ENCODE peak calls at places on chromosomes 7 and 10, in ten cellular contexts. One of them, this sample, is unnamed.

GRCh38 chr7:108408294-108409004 is 47.8 kb downstream of the NRCAM start:
- DNase-seq in dorsolateral prefrontal cortex: no peak
- DNase-seq in right lobe of liver: no peak
- DNase-seq in fibroblast of the aortic adventitia: no peak
- DNase-seq in kidney: no peak
- DNase-seq in lower lobe of right lung: no peak
- DNase-seq in CD8-positive, alpha-beta memory T cell: no peak
- DNase-seq in fibroblast of pulmonary artery: no peak
- DNase-seq in cardiac fibroblast: no peak
- DNase-seq in kidney epithelial cell: no peak
- DNase-seq in this sample: no peak

GRCh38 chr10:121036431-121036830 is 185.3 kb downstream of the WDR11 start:
- DNase-seq in dorsolateral prefrontal cortex: no peak
- DNase-seq in CD8-positive, alpha-beta memory T cell: no peak
- DNase-seq in cardiac fibroblast: no peak
- DNase-seq in right lobe of liver: no peak
- DNase-seq in lower lobe of right lung: no peak
- DNase-seq in kidney: no peak
- DNase-seq in kidney epithelial cell: no peak
- DNase-seq in fibroblast of pulmonary artery: no peak
- DNase-seq in fibroblast of the aortic adventitia: no peak
- DNase-seq in this sample: no peak

GRCh38 chr10:6035926-6036575 is 26.1 kb downstream of the IL2RA start:
- DNase-seq in fibroblast of pulmonary artery: no peak
- DNase-seq in lower lobe of right lung: no peak
- DNase-seq in CD8-positive, alpha-beta memory T cell: no peak
- DNase-seq in fibroblast of the aortic adventitia: no peak
- DNase-seq in kidney epithelial cell: no peak
- DNase-seq in dorsolateral prefrontal cortex: no peak
- DNase-seq in right lobe of liver: no peak
- DNase-seq in cardiac fibroblast: no peak
- DNase-seq in kidney: no peak
- DNase-seq in this sample: no peak

GRCh38 chr10:119197921-119198320 is 9.4 kb upstream of the GRK5 start:
- DNase-seq in kidney: no peak
- DNase-seq in cardiac fibroblast: peak; percentile 39
- DNase-seq in dorsolateral prefrontal cortex: no peak
- DNase-seq in lower lobe of right lung: no peak
- DNase-seq in kidney epithelial cell: no peak
- DNase-seq in fibroblast of the aortic adventitia: peak; percentile 60
- DNase-seq in CD8-positive, alpha-beta memory T cell: no peak
- DNase-seq in fibroblast of pulmonary artery: peak; percentile 57
- DNase-seq in right lobe of liver: no peak
- DNase-seq in this sample: no peak

GRCh38 chr7:142790056-142790455 is 19.3 kb downstream of the PRSS2 start:
- DNase-seq in kidney: no peak
- DNase-seq in CD8-positive, alpha-beta memory T cell: no peak
- DNase-seq in dorsolateral prefrontal cortex: no peak
- DNase-seq in fibroblast of pulmonary artery: no peak
- DNase-seq in kidney epithelial cell: no peak
- DNase-seq in fibroblast of the aortic adventitia: no peak
- DNase-seq in cardiac fibroblast: no peak
- DNase-seq in right lobe of liver: no peak
- DNase-seq in lower lobe of right lung: no peak
- DNase-seq in this sample: no peak

GRCh38 chr10:17210361-17210760 is 8.9 kb upstream of the TRDMT1 start:
- DNase-seq in dorsolateral prefrontal cortex: no peak
- DNase-seq in fibroblast of the aortic adventitia: peak; percentile 69
- DNase-seq in right lobe of liver: no peak
- DNase-seq in lower lobe of right lung: no peak
- DNase-seq in fibroblast of pulmonary artery: peak; percentile 59
- DNase-seq in kidney: no peak
- DNase-seq in cardiac fibroblast: peak; percentile 61
- DNase-seq in kidney epithelial cell: no peak
- DNase-seq in CD8-positive, alpha-beta memory T cell: no peak
- DNase-seq in this sample: no peak

GRCh38 chr7:12769464-12769863 is 82.0 kb downstream of the ARL4A start:
- DNase-seq in kidney epithelial cell: no peak
- DNase-seq in cardiac fibroblast: no peak
- DNase-seq in dorsolateral prefrontal cortex: no peak
- DNase-seq in CD8-positive, alpha-beta memory T cell: no peak
- DNase-seq in lower lobe of right lung: no peak
- DNase-seq in fibroblast of pulmonary artery: no peak
- DNase-seq in kidney: no peak
- DNase-seq in fibroblast of the aortic adventitia: peak; percentile 27
- DNase-seq in right lobe of liver: no peak
- DNase-seq in this sample: no peak

GRCh38 chr10:58175990-58176910 is 91.4 kb downstream of the IPMK start:
- DNase-seq in fibroblast of pulmonary artery: peak; percentile 57
- DNase-seq in cardiac fibroblast: peak; percentile 63
- DNase-seq in fibroblast of the aortic adventitia: peak; percentile 73
- DNase-seq in right lobe of liver: no peak
- DNase-seq in dorsolateral prefrontal cortex: no peak
- DNase-seq in CD8-positive, alpha-beta memory T cell: no peak
- DNase-seq in kidney: no peak
- DNase-seq in kidney epithelial cell: no peak
- DNase-seq in lower lobe of right lung: no peak
- DNase-seq in this sample: peak; percentile 21

DNA sequence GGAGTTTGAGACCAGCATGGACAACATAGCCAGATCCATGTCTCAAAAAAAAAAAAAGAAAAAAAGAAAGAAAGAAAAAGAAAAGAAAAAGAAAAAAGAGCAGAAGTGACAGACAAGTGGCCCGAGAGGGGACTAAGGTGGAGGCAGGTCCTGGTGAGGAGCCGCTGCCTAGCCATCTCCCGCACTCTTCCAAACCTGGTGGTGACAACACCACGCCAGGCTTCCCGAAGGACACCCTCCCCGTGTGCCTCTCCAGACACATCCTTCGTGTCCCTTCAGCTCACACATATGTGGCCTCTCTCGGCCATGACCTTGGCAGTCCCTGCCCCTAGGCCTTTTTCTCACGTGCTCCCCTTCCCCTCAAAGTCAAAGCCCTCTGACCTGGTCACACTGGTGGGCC is 36.4 kb downstream of the IFT22 start:
- DNase-seq in dorsolateral prefrontal cortex: no peak
- DNase-seq in fibroblast of pulmonary artery: no peak
- DNase-seq in fibroblast of the aortic adventitia: no peak
- DNase-seq in right lobe of liver: no peak
- DNase-seq in lower lobe of right lung: peak; percentile 35
- DNase-seq in cardiac fibroblast: no peak
- DNase-seq in kidney epithelial cell: no peak
- DNase-seq in CD8-positive, alpha-beta memory T cell: no peak
- DNase-seq in kidney: no peak
- DNase-seq in this sample: no peak
- H3K4me3 ChIP-seq in dorsolateral prefrontal cortex: no peak overlapping the region
- H3K4me3 ChIP-seq in fibroblast of pulmonary artery: no peak overlapping the region
- H3K4me3 ChIP-seq in fibroblast of the aortic adventitia: no peak overlapping the region
- H3K4me3 ChIP-seq in right lobe of liver: no peak overlapping the region
- H3K4me3 ChIP-seq in lower lobe of right lung: no peak overlapping the region
- H3K4me3 ChIP-seq in cardiac fibroblast: no peak overlapping the region
- H3K4me3 ChIP-seq in kidney epithelial cell: no peak overlapping the region
- H3K4me3 ChIP-seq in CD8-positive, alpha-beta memory T cell: no peak overlapping the region
- H3K4me3 ChIP-seq in kidney: no peak overlapping the region
- H3K4me3 ChIP-seq in this sample: no peak overlapping the region

DNA sequence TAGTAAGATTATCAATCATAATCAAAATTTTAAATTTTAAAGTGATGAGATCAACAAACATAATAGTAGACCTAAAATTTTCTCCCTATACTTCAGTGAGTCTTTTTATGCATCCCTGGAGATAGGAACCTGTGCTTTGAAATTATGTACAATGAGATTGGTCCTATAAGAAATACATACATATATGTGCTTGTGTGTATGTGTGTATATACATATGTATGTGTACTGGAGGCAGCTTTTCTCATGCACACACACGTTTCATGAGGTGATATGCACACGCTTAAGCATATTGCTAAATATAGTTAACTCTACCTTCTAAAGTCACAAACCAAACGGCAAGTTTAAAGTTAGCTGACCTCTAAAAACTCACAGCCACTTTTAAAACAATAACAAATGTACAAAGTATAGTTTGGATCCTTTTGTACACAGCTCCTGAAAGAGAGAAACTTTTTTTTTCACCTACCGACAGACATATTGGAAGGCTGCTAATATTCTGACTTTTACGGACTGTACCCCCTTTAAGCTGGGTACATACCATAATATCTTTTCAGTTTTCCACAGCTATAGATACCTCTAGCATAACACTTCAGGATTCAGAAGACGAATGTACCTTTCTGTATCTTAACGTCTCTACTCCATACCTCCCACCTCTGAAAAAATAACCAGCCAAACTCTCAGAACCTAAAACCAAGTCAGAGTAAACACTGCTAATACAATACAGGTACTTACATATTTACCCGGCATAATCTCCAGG is 3.3 kb downstream of the ITGB1 start:
- DNase-seq in kidney: no peak
- DNase-seq in right lobe of liver: no peak
- DNase-seq in lower lobe of right lung: no peak
- DNase-seq in kidney epithelial cell: no peak
- DNase-seq in CD8-positive, alpha-beta memory T cell: no peak
- DNase-seq in fibroblast of pulmonary artery: no peak
- DNase-seq in cardiac fibroblast: no peak
- DNase-seq in dorsolateral prefrontal cortex: no peak
- DNase-seq in fibroblast of the aortic adventitia: no peak
- DNase-seq in this sample: no peak
- H3K4me3 ChIP-seq in kidney: peak overlapping the region; percentile 65
- H3K4me3 ChIP-seq in right lobe of liver: no peak overlapping the region
- H3K4me3 ChIP-seq in lower lobe of right lung: peak overlapping the region; percentile 92
- H3K4me3 ChIP-seq in kidney epithelial cell: peak overlapping the region; percentile 97
- H3K4me3 ChIP-seq in CD8-positive, alpha-beta memory T cell: peak overlapping the region; percentile 37
- H3K4me3 ChIP-seq in fibroblast of pulmonary artery: peak overlapping the region; percentile 85
- H3K4me3 ChIP-seq in cardiac fibroblast: peak overlapping the region; percentile 85
- H3K4me3 ChIP-seq in dorsolateral prefrontal cortex: no peak overlapping the region
- H3K4me3 ChIP-seq in fibroblast of the aortic adventitia: peak overlapping the region; percentile 81
- H3K4me3 ChIP-seq in this sample: no peak overlapping the region

GRCh38 chr7:18975689-18976280 is 141.7 kb downstream of the TWIST1 start:
- DNase-seq in right lobe of liver: no peak
- DNase-seq in kidney: no peak
- DNase-seq in lower lobe of right lung: no peak
- DNase-seq in kidney epithelial cell: no peak
- DNase-seq in fibroblast of pulmonary artery: no peak
- DNase-seq in CD8-positive, alpha-beta memory T cell: no peak
- DNase-seq in cardiac fibroblast: no peak
- DNase-seq in fibroblast of the aortic adventitia: no peak
- DNase-seq in dorsolateral prefrontal cortex: no peak
- DNase-seq in this sample: no peak

GRCh38 chr7:18974803-18975202 is 142.6 kb downstream of the TWIST1 start:
- DNase-seq in fibroblast of the aortic adventitia: peak; percentile 63
- DNase-seq in CD8-positive, alpha-beta memory T cell: no peak
- DNase-seq in fibroblast of pulmonary artery: peak; percentile 24
- DNase-seq in right lobe of liver: no peak
- DNase-seq in lower lobe of right lung: no peak
- DNase-seq in dorsolateral prefrontal cortex: no peak
- DNase-seq in kidney epithelial cell: no peak
- DNase-seq in kidney: no peak
- DNase-seq in cardiac fibroblast: peak; percentile 18
- DNase-seq in this sample: no peak

GRCh38 chr7:18975276-18975675 is 142.2 kb downstream of the TWIST1 start:
- DNase-seq in kidney epithelial cell: no peak
- DNase-seq in CD8-positive, alpha-beta memory T cell: no peak
- DNase-seq in cardiac fibroblast: no peak
- DNase-seq in dorsolateral prefrontal cortex: no peak
- DNase-seq in fibroblast of the aortic adventitia: no peak
- DNase-seq in fibroblast of pulmonary artery: no peak
- DNase-seq in kidney: no peak
- DNase-seq in lower lobe of right lung: no peak
- DNase-seq in right lobe of liver: no peak
- DNase-seq in this sample: no peak

GRCh38 chr7:18978108-18978495 is 139.3 kb downstream of the TWIST1 start:
- DNase-seq in kidney epithelial cell: peak; percentile 61
- DNase-seq in dorsolateral prefrontal cortex: no peak
- DNase-seq in kidney: no peak
- DNase-seq in CD8-positive, alpha-beta memory T cell: no peak
- DNase-seq in lower lobe of right lung: no peak
- DNase-seq in right lobe of liver: no peak
- DNase-seq in fibroblast of the aortic adventitia: peak; percentile 96
- DNase-seq in fibroblast of pulmonary artery: peak; percentile 92
- DNase-seq in cardiac fibroblast: peak; percentile 92
- DNase-seq in this sample: no peak

DNA sequence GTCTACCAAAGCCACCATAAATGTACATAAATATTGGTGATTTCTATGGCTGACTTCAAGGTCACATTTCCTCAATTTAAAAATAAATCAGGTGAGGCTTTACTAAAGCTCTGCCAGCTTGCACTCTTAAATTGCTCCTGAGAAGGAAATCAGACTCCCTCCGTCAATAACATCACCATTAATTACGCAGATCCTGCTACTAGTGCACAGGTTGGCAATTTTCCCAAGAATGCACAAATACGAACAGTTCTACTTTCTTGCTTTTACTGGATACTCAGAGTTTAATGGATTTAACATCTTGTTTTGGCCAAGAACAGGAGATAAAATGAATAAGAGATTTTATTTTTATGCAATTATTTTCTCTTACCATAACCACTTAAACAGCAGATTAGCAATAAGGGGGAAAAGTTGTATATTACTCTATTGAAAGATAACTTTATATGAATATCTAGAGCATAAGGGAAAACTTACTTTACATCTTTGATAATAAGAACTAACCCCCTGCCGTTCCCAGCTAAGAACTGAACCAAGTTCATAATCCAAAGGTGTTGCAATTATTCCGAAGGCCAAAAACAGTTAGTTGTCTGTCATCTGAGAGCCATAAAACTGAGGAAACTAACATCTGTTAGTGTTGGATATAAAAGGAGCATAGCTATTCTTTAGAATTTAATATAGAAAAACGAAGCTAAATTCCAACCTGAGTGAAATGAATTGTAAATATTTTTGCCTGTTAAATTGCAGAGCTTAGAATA is 140.5 kb downstream of the TWIST1 start:
- DNase-seq in kidney epithelial cell: no peak
- DNase-seq in dorsolateral prefrontal cortex: no peak
- DNase-seq in lower lobe of right lung: no peak
- DNase-seq in kidney: no peak
- DNase-seq in right lobe of liver: no peak
- DNase-seq in CD8-positive, alpha-beta memory T cell: no peak
- DNase-seq in fibroblast of pulmonary artery: no peak
- DNase-seq in fibroblast of the aortic adventitia: no peak
- DNase-seq in cardiac fibroblast: peak; percentile 48
- DNase-seq in this sample: no peak
- H3K4me3 ChIP-seq in kidney epithelial cell: no peak overlapping the region
- H3K4me3 ChIP-seq in dorsolateral prefrontal cortex: no peak overlapping the region
- H3K4me3 ChIP-seq in lower lobe of right lung: no peak overlapping the region
- H3K4me3 ChIP-seq in kidney: no peak overlapping the region
- H3K4me3 ChIP-seq in right lobe of liver: no peak overlapping the region
- H3K4me3 ChIP-seq in CD8-positive, alpha-beta memory T cell: no peak overlapping the region
- H3K4me3 ChIP-seq in fibroblast of pulmonary artery: no peak overlapping the region
- H3K4me3 ChIP-seq in fibroblast of the aortic adventitia: no peak overlapping the region
- H3K4me3 ChIP-seq in cardiac fibroblast: no peak overlapping the region
- H3K4me3 ChIP-seq in this sample: no peak overlapping the region

DNA sequence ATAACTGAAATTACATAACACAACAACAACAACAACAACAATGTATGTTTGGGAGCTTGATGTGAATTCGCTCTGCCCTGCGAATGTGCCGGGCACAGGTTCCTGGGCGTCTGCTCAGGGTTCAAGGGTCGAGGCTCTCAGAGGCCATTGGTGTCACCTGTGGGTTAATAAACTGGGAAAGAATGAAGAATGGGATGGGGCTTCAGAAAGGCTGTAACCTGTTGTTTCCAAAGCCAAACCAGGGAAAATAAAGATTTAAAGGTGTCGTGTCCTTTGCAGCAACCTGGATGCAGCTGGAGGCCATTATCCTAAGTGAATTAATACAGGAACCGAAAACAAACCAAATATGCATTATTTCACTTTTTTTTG is 17.3 kb upstream of the KLRG2 start:
- DNase-seq in kidney epithelial cell: no peak
- DNase-seq in CD8-positive, alpha-beta memory T cell: no peak
- DNase-seq in fibroblast of pulmonary artery: no peak
- DNase-seq in kidney: no peak
- DNase-seq in right lobe of liver: no peak
- DNase-seq in fibroblast of the aortic adventitia: no peak
- DNase-seq in cardiac fibroblast: no peak
- DNase-seq in lower lobe of right lung: no peak
- DNase-seq in dorsolateral prefrontal cortex: no peak
- DNase-seq in this sample: no peak
- H3K4me3 ChIP-seq in kidney epithelial cell: no peak overlapping the region
- H3K4me3 ChIP-seq in CD8-positive, alpha-beta memory T cell: no peak overlapping the region
- H3K4me3 ChIP-seq in fibroblast of pulmonary artery: no peak overlapping the region
- H3K4me3 ChIP-seq in kidney: no peak overlapping the region
- H3K4me3 ChIP-seq in right lobe of liver: no peak overlapping the region
- H3K4me3 ChIP-seq in fibroblast of the aortic adventitia: no peak overlapping the region
- H3K4me3 ChIP-seq in cardiac fibroblast: no peak overlapping the region
- H3K4me3 ChIP-seq in lower lobe of right lung: no peak overlapping the region
- H3K4me3 ChIP-seq in dorsolateral prefrontal cortex: peak overlapping the region; percentile 64
- H3K4me3 ChIP-seq in this sample: no peak overlapping the region